ENCODE peak calls at places on chromosomes 16 and 17, in nine cellular contexts. G is sigmoid colon, I is stomach, Y is HCT116, X is H1, W is prostate gland, C is upper lobe of left lung, P is suprapubic skin, M is esophagus muscularis mucosa. L is an unnamed sample. For H3K4me1, the result is how much of the 10 kb centered on the place peaks cover.

GRCh38 chr17:70610161-70610560 is 440.8 kb downstream of the KCNJ2 start:
- DNase-seq in G (no peak), I (no peak), Y (no peak), X (no peak), W (no peak), C (no peak), P (no peak), M (no peak), L (no peak)

GRCh38 chr16:22375963-22376640 is 1.7 kb upstream of the CDR2 start:
- DNase-seq in G (no peak), I (no peak), Y (no peak), X (no peak), W (no peak), C (no peak), P (no peak), M (no peak), L (no peak)

GRCh38 chr17:17280613-17281549 is at the start of gene COPS3:
- DNase-seq in G (peak), I (peak), Y (peak), X (peak), W (peak), C (peak), P (peak), M (peak), L (peak)

GRCh38 chr16:65116216-65116615 is 5.6 kb downstream of the CDH11 start:
- DNase-seq in G (no peak), I (no peak), Y (no peak), X (no peak), W (no peak), C (no peak), P (no peak), M (peak), L (no peak)

GRCh38 chr17:27644586-27644985 is 13.6 kb downstream of the LGALS9 start:
- DNase-seq in G (no peak), I (no peak), Y (no peak), X (no peak), W (no peak), C (no peak), P (no peak), M (no peak), L (no peak)

GRCh38 chr16:83781-84615 is 6.0 kb downstream of the MPG start:
- DNase-seq in G (peak), I (no peak), Y (no peak), X (no peak), W (no peak), C (no peak), P (no peak), M (no peak), L (no peak)

GRCh38 chr16:47375423-47375822 is 85.4 kb downstream of the ITFG1 start:
- DNase-seq in G (no peak), I (no peak), Y (no peak), X (no peak), W (no peak), C (no peak), P (no peak), M (no peak), L (no peak)

GRCh38 chr16:63612462-63613227 is 1509.2 kb downstream of the CDH11 start:
- DNase-seq in G (no peak), I (no peak), Y (no peak), X (no peak), W (no peak), C (no peak), P (no peak), M (no peak), L (no peak)

GRCh38 chr17:67239597-67239996 is 5.4 kb downstream of the HELZ start:
- DNase-seq in G (no peak), I (no peak), Y (no peak), X (no peak), W (no peak), C (no peak), P (no peak), M (no peak), L (no peak)

GRCh38 chr17:41739661-41740352 is 5.4 kb upstream of the HAP1 start:
- DNase-seq in G (no peak), I (no peak), Y (no peak), X (no peak), W (no peak), C (no peak), P (no peak), M (no peak), L (no peak)

GRCh38 chr17:6669479-6670212 is 18.1 kb downstream of the C17orf100 start:
- DNase-seq in G (no peak), I (no peak), Y (peak), X (no peak), W (no peak), C (no peak), P (peak), M (no peak), L (no peak)

GRCh38 chr16:81397058-81397878 is 47.3 kb upstream of the CMIP start:
- DNase-seq in G (no peak), I (no peak), Y (no peak), X (no peak), W (no peak), C (no peak), P (no peak), M (no peak), L (peak)

GRCh38 chr17:82693168-82693867 is 5.2 kb downstream of the RAB40B start:
- DNase-seq in G (no peak), I (no peak), Y (no peak), X (no peak), W (no peak), C (no peak), P (peak), M (no peak), L (no peak)

GRCh38 chr16:67719048-67719777 is at the start of gene GFOD2:
- DNase-seq in G (peak), I (peak), Y (peak), X (peak), W (peak), C (peak), P (peak), M (peak), L (peak)
- TF ChIP-seq POLR2A in G (peak), I (no peak), Y (peak), X (peak), W (peak), C (no peak), P (no peak), M (peak), L (peak)

GRCh38 chr16:72961115-72961832 is 86.7 kb downstream of the ZFHX3 start:
- DNase-seq in G (peak), I (no peak), Y (no peak), X (no peak), W (no peak), C (no peak), P (no peak), M (no peak), L (no peak)
- TF ChIP-seq POLR2AphosphoS5 in G (no peak), I (no peak), Y (no peak), X (no peak), W (no peak), C (no peak), P (no peak), M (no peak), L (no peak)

DNA sequence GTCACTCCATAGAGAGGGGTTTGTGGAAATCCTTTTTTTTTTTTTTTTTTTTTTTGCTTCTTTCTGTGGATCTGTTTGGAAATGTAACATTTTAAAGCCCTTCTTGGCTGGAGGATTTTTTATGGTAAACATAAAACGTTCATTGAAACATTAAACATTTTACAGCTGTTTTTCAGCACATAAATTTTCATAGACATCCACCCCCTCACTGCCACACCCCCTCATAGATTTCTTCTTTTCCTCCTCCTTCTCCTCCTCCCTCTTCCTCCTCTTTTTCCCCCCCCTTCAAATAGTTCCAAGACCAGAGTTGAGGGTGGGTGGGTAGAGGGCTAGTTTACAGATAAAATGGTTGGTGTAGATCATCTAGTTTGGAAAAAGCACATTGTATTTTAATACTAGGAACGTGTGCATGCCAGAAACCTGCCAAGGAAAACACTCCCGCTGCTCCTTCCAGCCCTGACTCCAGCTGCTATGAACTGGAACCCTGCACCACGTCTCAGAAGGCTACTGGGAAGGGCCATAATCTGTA is 646.1 kb downstream of the WWOX start:
- DNase-seq in G (no peak), I (no peak), Y (no peak), X (no peak), W (no peak), C (no peak), P (no peak), M (no peak), L (no peak)
- H3K4me1 ChIP-seq in G (under half), I (under half), Y (under half), X (under half), W (under half), C (under half), P (under half), M (under half), L (under half)

GRCh38 chr17:64145751-64146417 is 15.9 kb upstream of the ERN1 start:
- DNase-seq in G (peak), I (peak), Y (peak), X (peak), W (peak), C (peak), P (peak), M (peak), L (no peak)
- TF ChIP-seq POLR2A in G (peak), I (peak), Y (peak), X (peak), W (no peak), C (peak), P (peak), M (peak), L (peak)

GRCh38 chr17:81254955-81255717 is 16.0 kb downstream of the NDUFAF8 start:
- DNase-seq in G (peak), I (peak), Y (no peak), X (peak), W (peak), C (peak), P (peak), M (peak), L (no peak)
- TF ChIP-seq POLR2AphosphoS5 in G (no peak), I (peak), Y (no peak), X (no peak), W (peak), C (no peak), P (no peak), M (peak), L (peak)

DNA sequence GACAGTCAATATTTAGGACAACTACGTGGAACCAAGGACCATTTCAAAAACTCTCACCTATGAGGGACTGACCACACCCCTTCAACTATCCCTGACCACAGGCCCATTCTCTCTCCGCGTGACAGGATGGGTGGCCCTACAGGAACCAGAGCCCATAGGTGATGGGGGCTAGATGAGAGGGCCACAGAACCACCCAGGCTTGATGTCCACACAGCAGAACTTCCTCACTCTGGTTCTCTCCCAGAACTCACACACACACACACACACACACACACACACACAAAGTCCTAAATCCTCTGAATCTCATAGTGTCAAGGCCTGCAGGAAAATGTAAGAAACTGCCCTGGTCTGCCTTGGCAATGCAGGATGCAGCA is 1.5 kb downstream of the ZNF319 start:
- DNase-seq in G (no peak), I (no peak), Y (no peak), X (no peak), W (no peak), C (no peak), P (peak), M (no peak), L (no peak)
- H3K4me1 ChIP-seq in G (under half), I (under half), Y (under half), X (under half), W (under half), C (half or more), P (under half), M (under half), L (under half)

GRCh38 chr16:30948956-30949654 is at the start of gene ORAI3:
- DNase-seq in G (peak), I (peak), Y (no peak), X (no peak), W (peak), C (peak), P (peak), M (no peak), L (no peak)
- TF ChIP-seq POLR2A in G (peak), I (no peak), Y (peak), X (peak), W (peak), C (no peak), P (no peak), M (peak), L (no peak)